ENCODE peak calls at places on chromosomes 7 and 10, in five cellular contexts. D is BJ, G is endodermal cell, E is ascending aorta, O is left ventricle myocardium inferior. R is an unnamed sample. For H3K27me3, the result is how much of the 10 kb centered on the place peaks cover.

GRCh38 chr10:31749981-31750850 is 178.4 kb downstream of the ARHGAP12 start:
- DNase-seq in D (no peak), G (no peak), E (no peak), O (peak), R (no peak)

GRCh38 chr10:114057845-114058244 is 14.2 kb downstream of the ADRB1 start:
- DNase-seq in D (no peak), G (no peak), E (no peak), O (no peak), R (no peak)

GRCh38 chr7:20749896-20750295 is 36.8 kb downstream of the SP8 start:
- DNase-seq in D (no peak), G (no peak), E (no peak), O (no peak), R (no peak)

GRCh38 chr10:50404021-50404823 is 152.9 kb upstream of the ASAH2 start:
- DNase-seq in D (no peak), G (no peak), E (no peak), O (no peak), R (no peak)

GRCh38 chr10:33421789-33422188 is 87.3 kb upstream of the NRP1 start:
- DNase-seq in D (peak), G (no peak), E (peak), O (no peak), R (peak)

GRCh38 chr10:1297566-1298301 is 241.5 kb downstream of the WDR37 start:
- DNase-seq in D (no peak), G (peak), E (no peak), O (no peak), R (no peak)

GRCh38 chr7:63521-64021 is 128.8 kb upstream of the FAM20C start:
- DNase-seq in D (no peak), G (no peak), E (no peak), O (peak), R (no peak)

GRCh38 chr7:152145853-152146466 is 120.5 kb downstream of the GALNT11 start:
- DNase-seq in D (peak), G (peak), E (no peak), O (no peak), R (no peak)

GRCh38 chr10:113359664-113360063 is 193.2 kb upstream of the HABP2 start:
- DNase-seq in D (no peak), G (no peak), E (no peak), O (no peak), R (no peak)

GRCh38 chr7:106450716-106451115 is 165.9 kb upstream of the NAMPT start:
- DNase-seq in D (no peak), G (no peak), E (no peak), O (no peak), R (no peak)

GRCh38 chr7:90625562-90625961 is 29.4 kb downstream of the CDK14 start:
- DNase-seq in D (no peak), G (peak), E (no peak), O (peak), R (no peak)

GRCh38 chr10:125148021-125148439 is 12.3 kb downstream of the CTBP2 start:
- DNase-seq in D (no peak), G (no peak), E (peak), O (no peak), R (no peak)

GRCh38 chr7:149125189-149125863 is 798 bp downstream of the ZNF425 start:
- DNase-seq in D (no peak), G (no peak), E (no peak), O (no peak), R (no peak)

GRCh38 chr7:5231116-5231515 is 41.1 kb downstream of the WIPI2 start:
- DNase-seq in D (no peak), G (no peak), E (no peak), O (no peak), R (no peak)

GRCh38 chr7:127594490-127594889 is 954 bp downstream of the FSCN3 start:
- DNase-seq in D (no peak), G (no peak), E (no peak), O (no peak), R (no peak)

GRCh38 chr7:37141742-37142141 is 306.9 kb downstream of the ELMO1 start:
- DNase-seq in D (no peak), G (no peak), E (no peak), O (no peak), R (no peak)

GRCh38 chr10:120581496-120581895 is 124.5 kb downstream of the PLPP4 start:
- DNase-seq in D (no peak), G (peak), E (no peak), O (no peak), R (no peak)

GRCh38 chr10:46272863-46273415 is 13.9 kb upstream of the ANTXRL start:
- DNase-seq in D (no peak), G (no peak), E (peak), O (no peak), R (no peak)

GRCh38 chr10:47405829-47406547 is 21.9 kb upstream of the ZNF488 start:
- DNase-seq in D (no peak), G (no peak), E (no peak), O (no peak), R (no peak)

GRCh38 chr10:132714096-132714721 is 71.7 kb downstream of the NKX6-2 start:
- DNase-seq in D (no peak), G (peak), E (peak), O (peak), R (no peak)

GRCh38 chr7:51009716-51010496 is 227.2 kb upstream of the GRB10 start:
- DNase-seq in D (no peak), G (no peak), E (no peak), O (no peak), R (no peak)

DNA sequence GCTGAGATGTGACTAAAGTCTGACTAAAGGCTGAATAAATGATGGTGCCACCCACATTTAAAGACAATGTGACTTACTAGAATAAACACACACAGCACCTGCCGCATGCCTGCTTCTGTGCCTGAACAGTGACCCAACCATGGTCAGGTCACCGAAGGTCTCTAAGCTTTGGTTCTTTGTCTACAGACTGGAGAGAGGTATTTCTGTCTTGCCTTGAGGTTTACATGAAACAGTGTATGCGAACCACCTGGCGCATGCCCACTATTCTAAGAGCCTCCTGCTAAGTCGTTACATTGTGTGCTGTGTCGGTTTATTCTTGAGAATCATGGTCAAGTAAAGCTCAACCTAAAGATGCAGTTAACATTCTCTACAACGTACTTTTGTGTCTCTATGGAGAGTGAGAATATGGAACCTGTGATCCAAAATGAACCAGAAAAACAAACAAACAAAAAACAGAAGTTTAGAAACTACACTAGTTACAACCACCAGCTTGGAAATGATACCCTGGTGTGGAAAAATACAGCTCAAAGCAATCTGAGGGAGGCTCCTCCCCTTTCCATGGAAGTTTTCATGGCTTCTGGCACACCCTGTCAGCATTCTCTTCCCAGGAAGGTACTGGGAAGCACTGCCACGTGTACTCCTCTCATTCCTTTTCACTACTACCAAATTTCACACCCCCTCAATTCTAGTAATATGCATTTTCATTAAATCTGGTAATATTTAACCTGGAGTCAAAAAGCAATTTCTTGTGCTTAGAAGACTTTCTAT is 40.0 kb downstream of the VOPP1 start:
- DNase-seq in D (no peak), G (no peak), E (no peak), O (no peak), R (no peak)
- H3K4me3 ChIP-seq in D (no peak), G (no peak), E (no peak), O (no peak), R (no peak)

GRCh38 chr10:43077421-43078171 is 727 bp downstream of the RET start:
- DNase-seq in D (no peak), G (peak), E (no peak), O (no peak), R (no peak)

GRCh38 chr10:43082087-43082486 is 5.2 kb downstream of the RET start:
- DNase-seq in D (no peak), G (no peak), E (no peak), O (no peak), R (no peak)

GRCh38 chr10:43078175-43078985 is 1.5 kb downstream of the RET start:
- DNase-seq in D (no peak), G (no peak), E (no peak), O (no peak), R (no peak)

GRCh38 chr10:43078986-43079273 is 2.1 kb downstream of the RET start:
- DNase-seq in D (no peak), G (peak), E (no peak), O (peak), R (no peak)

DNA sequence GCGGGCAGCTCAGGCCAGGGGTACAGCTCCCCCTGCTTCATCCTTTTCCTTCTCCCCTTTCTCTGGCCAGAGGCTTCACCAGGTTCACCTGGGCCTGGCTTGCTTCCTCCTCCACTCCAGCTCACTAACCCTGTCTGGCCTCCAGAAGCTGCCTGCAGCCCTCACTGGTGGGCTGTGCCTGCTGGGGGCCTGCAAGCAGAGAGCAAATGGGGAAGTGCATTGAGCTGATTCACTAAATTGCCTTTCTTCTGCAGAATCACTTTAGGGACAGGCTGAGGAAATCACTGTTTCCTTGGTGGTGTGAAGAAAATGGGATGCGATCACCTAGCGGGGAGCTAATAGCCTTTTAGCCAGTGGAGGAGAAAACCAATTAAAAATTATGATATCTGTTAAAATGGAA is 3.0 kb downstream of the RET start:
- DNase-seq in D (no peak), G (no peak), E (no peak), O (no peak), R (no peak)
- H3K27me3 ChIP-seq in D (under half), G (under half), E (under half), O (half or more), R (under half)

DNA sequence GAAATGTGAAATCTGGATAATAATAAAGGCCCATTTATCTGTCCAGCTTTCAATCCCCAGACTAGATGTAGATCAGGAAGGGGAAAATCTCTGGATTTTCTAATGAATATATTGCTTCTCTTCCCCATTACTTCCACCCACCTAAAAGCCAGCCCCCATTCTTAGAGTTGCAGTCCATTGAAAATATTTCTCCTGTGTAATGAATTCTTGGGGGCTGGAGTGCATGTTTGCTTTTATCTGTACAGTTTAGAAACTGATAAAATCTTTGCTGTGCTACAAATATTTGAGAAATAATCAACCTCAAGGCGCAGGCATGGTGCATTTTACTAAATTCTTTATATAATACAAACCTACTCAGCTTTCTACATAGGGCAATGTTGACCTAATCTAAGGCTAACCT is 180.8 kb downstream of the ARID5B start:
- DNase-seq in D (no peak), G (no peak), E (no peak), O (no peak), R (no peak)
- H3K4me3 ChIP-seq in D (no peak), G (no peak), E (peak), O (peak), R (peak)

GRCh38 chr10:37816290-37816689 is 41.1 kb downstream of the ZNF248 start:
- DNase-seq in D (no peak), G (no peak), E (no peak), O (no peak), R (no peak)
- H3K27me3 ChIP-seq in D (under half), G (under half), E (under half), O (under half), R (under half)

GRCh38 chr7:150468241-150468640 is 17.8 kb downstream of the GIMAP8 start:
- DNase-seq in D (no peak), G (no peak), E (no peak), O (no peak), R (no peak)
- H3K4me3 ChIP-seq in D (no peak), G (no peak), E (no peak), O (peak), R (no peak)

DNA sequence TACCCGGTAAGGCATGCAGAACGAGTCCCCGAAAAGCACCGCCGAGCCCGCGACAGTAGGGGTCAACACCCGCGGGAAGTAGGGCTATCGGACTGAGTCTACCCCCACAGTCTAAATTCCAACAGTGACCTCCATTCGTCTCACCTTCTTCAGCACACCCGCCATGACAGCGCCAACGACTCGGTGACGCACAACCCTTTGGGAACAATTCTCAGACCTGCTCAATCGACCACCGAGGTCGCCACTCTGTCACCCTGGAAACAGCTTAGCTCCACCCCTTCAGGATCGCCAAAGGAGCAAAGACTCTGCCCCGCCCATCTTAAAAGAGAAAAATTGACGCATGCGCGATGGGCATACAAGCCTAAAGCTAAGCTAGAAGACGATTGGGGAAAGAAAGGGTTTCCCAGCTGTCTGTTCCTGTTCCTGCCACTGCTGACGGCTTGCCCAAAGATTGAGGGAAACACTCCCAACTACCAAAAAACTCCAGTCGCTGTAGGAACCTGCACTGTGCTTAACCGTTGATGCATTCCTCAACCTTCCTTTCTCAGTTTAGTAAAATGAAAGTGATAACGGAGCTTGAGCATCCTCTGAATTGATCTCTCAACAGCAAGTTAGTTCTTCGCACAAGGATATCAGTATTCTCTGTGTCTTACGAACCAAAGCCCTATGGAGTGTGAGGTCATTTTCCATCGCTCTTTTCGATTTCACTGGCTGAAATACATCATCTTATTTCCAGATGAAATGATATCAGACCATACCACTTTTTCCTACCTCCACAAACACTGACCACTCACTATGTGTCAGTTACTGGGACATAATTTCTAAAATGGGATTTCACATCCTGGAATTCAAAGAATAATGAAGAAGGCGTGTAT is at the start of gene NDUFA5:
- DNase-seq in D (peak), G (peak), E (peak), O (peak), R (peak)
- H3K27me3 ChIP-seq in D (under half), G (under half), E (under half), O (under half), R (under half)

DNA sequence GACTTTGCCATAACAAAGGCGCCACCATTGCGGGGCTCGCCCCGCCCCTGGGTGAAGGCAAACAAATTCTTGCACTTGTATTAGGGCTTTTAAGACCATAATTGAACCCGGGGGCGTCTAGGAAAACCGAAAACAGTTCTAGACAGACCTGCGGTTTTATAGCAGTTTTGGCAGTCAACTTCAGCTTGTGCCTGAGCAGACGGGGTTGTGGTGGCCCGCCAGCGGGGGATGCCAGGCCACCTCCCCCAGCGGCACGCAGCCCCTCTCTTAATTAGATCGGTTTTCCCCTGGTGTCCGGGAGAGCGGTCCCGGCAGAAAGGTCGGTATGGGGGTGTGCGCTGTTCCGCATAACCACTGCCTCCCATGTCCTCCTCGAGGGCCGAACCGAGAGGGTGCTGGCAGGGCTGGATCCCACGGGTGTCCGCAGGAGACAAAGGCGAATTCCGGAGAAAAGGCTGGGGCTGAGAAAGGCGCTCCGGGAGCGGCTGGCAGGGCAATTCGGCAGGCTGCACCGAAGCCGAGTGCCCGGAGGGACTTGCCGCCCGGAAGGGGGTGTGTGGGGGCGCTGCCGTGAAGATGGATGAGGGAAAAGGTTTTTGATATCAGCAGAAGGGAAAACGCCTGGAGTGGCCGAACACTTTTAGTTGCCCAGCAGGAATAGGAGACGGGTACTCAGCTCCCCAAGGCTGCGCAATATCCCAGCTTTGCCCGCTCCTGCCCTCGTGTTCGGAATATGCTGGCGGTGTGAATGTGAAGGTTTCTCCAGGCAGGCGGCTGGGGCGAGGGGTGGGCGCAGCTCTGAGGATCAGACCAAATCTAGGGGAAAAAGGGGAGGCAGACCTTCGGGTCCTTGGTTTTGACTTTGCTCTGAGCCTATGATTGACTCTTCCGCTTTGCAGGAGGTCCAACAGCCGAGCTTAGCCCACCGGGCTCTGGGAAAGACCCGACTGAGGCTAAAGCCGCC is 3.0 kb upstream of the HOXA11 start:
- DNase-seq in D (no peak), G (peak), E (peak), O (no peak), R (no peak)
- H3K4me3 ChIP-seq in D (peak), G (peak), E (peak), O (peak), R (peak)

DNA sequence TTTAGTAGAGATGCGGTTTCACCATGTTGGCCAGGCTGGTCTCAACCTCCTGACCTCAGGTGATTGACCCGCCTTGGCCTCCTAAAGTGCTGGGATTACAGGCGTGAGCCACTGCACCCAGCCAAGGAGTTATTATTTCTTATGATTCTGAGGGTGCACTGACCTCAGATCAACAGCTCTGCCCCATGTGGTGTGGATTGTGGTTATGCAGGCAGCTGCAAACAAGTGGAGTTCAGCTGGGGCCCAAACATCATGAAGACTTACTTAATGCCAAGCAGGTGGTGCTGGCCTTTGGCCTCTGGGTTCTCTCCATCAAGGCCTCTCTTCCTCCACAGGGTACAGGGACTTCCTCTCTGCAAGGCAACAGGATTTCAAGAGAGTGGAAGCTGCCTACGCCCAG is 45.1 kb upstream of the OPTN start:
- DNase-seq in D (no peak), G (peak), E (no peak), O (no peak), R (no peak)
- H3K27me3 ChIP-seq in D (under half), G (under half), E (under half), O (under half), R (under half)